ENCODE peak calls at places on chromosomes 12 and 14, in eight cellular contexts. One of them, this sample, is unnamed.

GRCh38 chr12:23771230-23771949 is 178.1 kb downstream of the SOX5 start:
- DNase-seq in transverse colon: no peak
- DNase-seq in HCT116: no peak
- DNase-seq in endothelial cell of umbilical vein: no peak
- DNase-seq in vagina: no peak
- DNase-seq in breast epithelium: no peak
- DNase-seq in stomach: no peak
- DNase-seq in spleen: no peak
- DNase-seq in this sample: no peak

GRCh38 chr14:100604126-100604501 is 16.9 kb upstream of the BEGAIN start:
- DNase-seq in transverse colon: peak
- DNase-seq in HCT116: no peak
- DNase-seq in endothelial cell of umbilical vein: no peak
- DNase-seq in vagina: no peak
- DNase-seq in breast epithelium: no peak
- DNase-seq in stomach: no peak
- DNase-seq in spleen: no peak
- DNase-seq in this sample: no peak

GRCh38 chr12:14567311-14568195 is at the start of gene PLBD1:
- DNase-seq in transverse colon: peak
- DNase-seq in HCT116: no peak
- DNase-seq in endothelial cell of umbilical vein: peak
- DNase-seq in vagina: no peak
- DNase-seq in breast epithelium: peak
- DNase-seq in stomach: peak
- DNase-seq in spleen: peak
- DNase-seq in this sample: peak

GRCh38 chr12:70365648-70366518 is at the start of gene KCNMB4:
- DNase-seq in transverse colon: peak
- DNase-seq in HCT116: no peak
- DNase-seq in endothelial cell of umbilical vein: peak
- DNase-seq in vagina: no peak
- DNase-seq in breast epithelium: peak
- DNase-seq in stomach: peak
- DNase-seq in spleen: peak
- DNase-seq in this sample: peak

GRCh38 chr14:100375273-100375962 is 52.3 kb downstream of the SLC25A47 start:
- DNase-seq in transverse colon: peak
- DNase-seq in HCT116: peak
- DNase-seq in endothelial cell of umbilical vein: peak
- DNase-seq in vagina: no peak
- DNase-seq in breast epithelium: no peak
- DNase-seq in stomach: peak
- DNase-seq in spleen: peak
- DNase-seq in this sample: peak

GRCh38 chr12:51759695-51760094 is 88.8 kb downstream of the FIGNL2 start:
- DNase-seq in transverse colon: no peak
- DNase-seq in HCT116: no peak
- DNase-seq in endothelial cell of umbilical vein: no peak
- DNase-seq in vagina: no peak
- DNase-seq in breast epithelium: no peak
- DNase-seq in stomach: no peak
- DNase-seq in spleen: no peak
- DNase-seq in this sample: no peak

GRCh38 chr14:97380539-97380941 is 583.4 kb downstream of the VRK1 start:
- DNase-seq in transverse colon: no peak
- DNase-seq in HCT116: peak
- DNase-seq in endothelial cell of umbilical vein: no peak
- DNase-seq in vagina: no peak
- DNase-seq in breast epithelium: no peak
- DNase-seq in stomach: no peak
- DNase-seq in spleen: no peak
- DNase-seq in this sample: no peak

GRCh38 chr12:87280356-87280755 is 748.8 kb downstream of the C12orf50 start:
- DNase-seq in transverse colon: no peak
- DNase-seq in HCT116: no peak
- DNase-seq in endothelial cell of umbilical vein: no peak
- DNase-seq in vagina: no peak
- DNase-seq in breast epithelium: no peak
- DNase-seq in stomach: no peak
- DNase-seq in spleen: no peak
- DNase-seq in this sample: no peak

GRCh38 chr14:88225721-88226120 is 97.3 kb downstream of the KCNK10 start:
- DNase-seq in transverse colon: no peak
- DNase-seq in HCT116: no peak
- DNase-seq in endothelial cell of umbilical vein: no peak
- DNase-seq in vagina: no peak
- DNase-seq in breast epithelium: no peak
- DNase-seq in stomach: no peak
- DNase-seq in spleen: no peak
- DNase-seq in this sample: no peak

GRCh38 chr14:34113051-34113511 is 162.2 kb upstream of the EGLN3 start:
- DNase-seq in transverse colon: no peak
- DNase-seq in HCT116: no peak
- DNase-seq in endothelial cell of umbilical vein: no peak
- DNase-seq in vagina: no peak
- DNase-seq in breast epithelium: no peak
- DNase-seq in stomach: no peak
- DNase-seq in spleen: no peak
- DNase-seq in this sample: no peak

GRCh38 chr12:105555556-105555973 is 225.1 kb downstream of the C12orf75 start:
- DNase-seq in transverse colon: no peak
- DNase-seq in HCT116: no peak
- DNase-seq in endothelial cell of umbilical vein: peak
- DNase-seq in vagina: no peak
- DNase-seq in breast epithelium: no peak
- DNase-seq in stomach: no peak
- DNase-seq in spleen: no peak
- DNase-seq in this sample: no peak

GRCh38 chr14:99884834-99885648 is 91.8 kb downstream of the EML1 start:
- DNase-seq in transverse colon: no peak
- DNase-seq in HCT116: peak
- DNase-seq in endothelial cell of umbilical vein: peak
- DNase-seq in vagina: no peak
- DNase-seq in breast epithelium: no peak
- DNase-seq in stomach: no peak
- DNase-seq in spleen: no peak
- DNase-seq in this sample: no peak

GRCh38 chr14:99831915-99832314 is 38.7 kb downstream of the EML1 start:
- DNase-seq in transverse colon: no peak
- DNase-seq in HCT116: no peak
- DNase-seq in endothelial cell of umbilical vein: no peak
- DNase-seq in vagina: no peak
- DNase-seq in breast epithelium: no peak
- DNase-seq in stomach: no peak
- DNase-seq in spleen: no peak
- DNase-seq in this sample: no peak

GRCh38 chr14:58533417-58533816 is 104.3 kb upstream of the DACT1 start:
- DNase-seq in transverse colon: no peak
- DNase-seq in HCT116: no peak
- DNase-seq in endothelial cell of umbilical vein: peak
- DNase-seq in vagina: no peak
- DNase-seq in breast epithelium: no peak
- DNase-seq in stomach: no peak
- DNase-seq in spleen: no peak
- DNase-seq in this sample: no peak

GRCh38 chr14:99951085-99951484 is 114.1 kb upstream of the EVL start:
- DNase-seq in transverse colon: no peak
- DNase-seq in HCT116: no peak
- DNase-seq in endothelial cell of umbilical vein: no peak
- DNase-seq in vagina: no peak
- DNase-seq in breast epithelium: no peak
- DNase-seq in stomach: no peak
- DNase-seq in spleen: no peak
- DNase-seq in this sample: peak

GRCh38 chr12:12977231-12977630 is 22.8 kb downstream of the HEBP1 start:
- DNase-seq in transverse colon: no peak
- DNase-seq in HCT116: no peak
- DNase-seq in endothelial cell of umbilical vein: no peak
- DNase-seq in vagina: no peak
- DNase-seq in breast epithelium: no peak
- DNase-seq in stomach: no peak
- DNase-seq in spleen: no peak
- DNase-seq in this sample: no peak

GRCh38 chr14:69573205-69573840 is 1.3 kb downstream of the CCDC177 start:
- DNase-seq in transverse colon: no peak
- DNase-seq in HCT116: no peak
- DNase-seq in endothelial cell of umbilical vein: no peak
- DNase-seq in vagina: no peak
- DNase-seq in breast epithelium: no peak
- DNase-seq in stomach: no peak
- DNase-seq in spleen: no peak
- DNase-seq in this sample: peak

DNA sequence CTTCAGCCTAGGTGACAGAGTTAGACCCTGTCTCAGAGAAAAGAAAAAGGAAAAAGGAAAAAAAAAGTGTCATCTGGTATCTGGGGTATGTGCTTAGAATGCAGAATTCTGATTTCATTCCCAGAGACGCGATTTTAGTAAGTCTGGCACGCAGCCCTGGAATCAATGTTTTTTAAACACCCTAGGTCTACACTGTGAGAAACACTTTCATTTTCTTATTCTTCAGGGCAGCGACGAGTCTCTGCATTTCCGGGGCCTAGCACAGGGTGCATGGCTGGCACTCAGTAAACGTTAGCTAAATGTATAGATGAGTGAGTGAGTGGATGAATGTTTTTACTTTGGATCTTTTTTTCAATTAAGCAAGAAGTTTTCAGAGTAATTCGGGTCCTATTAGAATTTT is 243.7 kb upstream of the PWP1 start:
- DNase-seq in transverse colon: no peak
- DNase-seq in HCT116: no peak
- DNase-seq in endothelial cell of umbilical vein: no peak
- DNase-seq in vagina: no peak
- DNase-seq in breast epithelium: no peak
- DNase-seq in stomach: no peak
- DNase-seq in spleen: peak
- DNase-seq in this sample: no peak
- TF ChIP-seq POLR2AphosphoS5 in transverse colon: no peak
- TF ChIP-seq POLR2AphosphoS5 in HCT116: no peak
- TF ChIP-seq POLR2AphosphoS5 in endothelial cell of umbilical vein: no peak
- TF ChIP-seq POLR2AphosphoS5 in vagina: no peak
- TF ChIP-seq POLR2AphosphoS5 in breast epithelium: no peak
- TF ChIP-seq POLR2AphosphoS5 in stomach: no peak
- TF ChIP-seq POLR2AphosphoS5 in spleen: no peak
- TF ChIP-seq POLR2AphosphoS5 in this sample: no peak

GRCh38 chr14:102975662-102976061 is 53.2 kb downstream of the AMN start:
- DNase-seq in transverse colon: no peak
- DNase-seq in HCT116: no peak
- DNase-seq in endothelial cell of umbilical vein: no peak
- DNase-seq in vagina: no peak
- DNase-seq in breast epithelium: no peak
- DNase-seq in stomach: no peak
- DNase-seq in spleen: peak
- DNase-seq in this sample: no peak
- TF ChIP-seq CTCF in transverse colon: no peak
- TF ChIP-seq CTCF in HCT116: no peak
- TF ChIP-seq CTCF in endothelial cell of umbilical vein: no peak
- TF ChIP-seq CTCF in vagina: no peak
- TF ChIP-seq CTCF in breast epithelium: no peak
- TF ChIP-seq CTCF in stomach: no peak
- TF ChIP-seq CTCF in spleen: no peak
- TF ChIP-seq CTCF in this sample: no peak

GRCh38 chr12:56164345-56164729 is 6.2 kb downstream of the MYL6 start:
- DNase-seq in transverse colon: no peak
- DNase-seq in HCT116: no peak
- DNase-seq in endothelial cell of umbilical vein: no peak
- DNase-seq in vagina: no peak
- DNase-seq in breast epithelium: no peak
- DNase-seq in stomach: no peak
- DNase-seq in spleen: no peak
- DNase-seq in this sample: no peak

GRCh38 chr12:56160894-56161667 is 2.9 kb downstream of the MYL6 start:
- DNase-seq in transverse colon: no peak
- DNase-seq in HCT116: no peak
- DNase-seq in endothelial cell of umbilical vein: no peak
- DNase-seq in vagina: no peak
- DNase-seq in breast epithelium: no peak
- DNase-seq in stomach: no peak
- DNase-seq in spleen: no peak
- DNase-seq in this sample: no peak

GRCh38 chr12:56163533-56164344 is 5.6 kb downstream of the MYL6 start:
- DNase-seq in transverse colon: no peak
- DNase-seq in HCT116: no peak
- DNase-seq in endothelial cell of umbilical vein: no peak
- DNase-seq in vagina: no peak
- DNase-seq in breast epithelium: no peak
- DNase-seq in stomach: no peak
- DNase-seq in spleen: no peak
- DNase-seq in this sample: no peak

GRCh38 chr12:56161677-56162351 is 3.7 kb downstream of the MYL6 start:
- DNase-seq in transverse colon: no peak
- DNase-seq in HCT116: no peak
- DNase-seq in endothelial cell of umbilical vein: no peak
- DNase-seq in vagina: no peak
- DNase-seq in breast epithelium: no peak
- DNase-seq in stomach: no peak
- DNase-seq in spleen: no peak
- DNase-seq in this sample: no peak

DNA sequence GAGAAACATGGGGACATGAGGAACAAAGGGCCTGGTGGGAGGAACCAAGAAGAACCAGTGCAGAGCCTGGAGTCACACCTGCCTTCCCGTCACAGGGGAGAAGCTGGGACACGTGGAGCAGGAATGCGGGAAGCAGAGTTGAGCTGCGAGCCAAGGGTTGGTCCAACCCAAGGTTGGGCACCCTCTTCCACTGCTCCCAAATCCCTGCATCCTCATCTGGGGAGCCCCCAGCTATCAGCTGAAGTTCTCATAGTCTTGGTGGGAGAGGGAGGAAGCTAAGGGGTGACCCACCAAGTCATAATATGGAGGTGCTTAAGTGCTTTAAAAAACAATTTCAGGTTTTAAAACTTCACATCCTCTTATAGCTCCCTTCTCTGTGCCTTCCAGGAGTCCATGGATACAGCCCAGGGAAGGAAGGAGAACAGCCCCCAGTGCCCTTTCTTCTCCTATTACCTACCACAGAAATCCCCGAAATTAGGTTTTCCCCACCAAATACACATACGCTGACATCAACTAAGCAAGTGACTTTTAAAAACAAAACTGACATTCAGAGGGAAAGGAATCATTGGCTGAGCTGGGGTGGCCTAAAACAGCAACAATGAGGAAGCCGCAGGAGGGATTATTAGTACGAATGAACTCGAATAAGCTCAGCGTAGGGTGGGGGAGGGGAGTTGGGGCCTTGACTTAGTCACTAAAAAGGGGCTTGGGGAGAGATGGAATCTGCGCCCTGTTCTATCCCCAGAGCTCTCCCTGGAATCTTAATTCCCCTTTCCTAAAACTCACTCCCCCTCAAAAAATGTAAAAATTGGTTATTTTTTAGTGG is 4.5 kb downstream of the MYL6 start:
- DNase-seq in transverse colon: no peak
- DNase-seq in HCT116: no peak
- DNase-seq in endothelial cell of umbilical vein: no peak
- DNase-seq in vagina: no peak
- DNase-seq in breast epithelium: no peak
- DNase-seq in stomach: no peak
- DNase-seq in spleen: no peak
- DNase-seq in this sample: no peak
- TF ChIP-seq POLR2A in transverse colon: peak
- TF ChIP-seq POLR2A in HCT116: no peak
- TF ChIP-seq POLR2A in endothelial cell of umbilical vein: peak
- TF ChIP-seq POLR2A in vagina: no peak
- TF ChIP-seq POLR2A in breast epithelium: no peak
- TF ChIP-seq POLR2A in stomach: no peak
- TF ChIP-seq POLR2A in spleen: no peak
- TF ChIP-seq POLR2A in this sample: peak

GRCh38 chr14:82387699-82388098 is 854.0 kb upstream of the SEL1L start:
- DNase-seq in transverse colon: no peak
- DNase-seq in HCT116: no peak
- DNase-seq in endothelial cell of umbilical vein: no peak
- DNase-seq in vagina: no peak
- DNase-seq in breast epithelium: no peak
- DNase-seq in stomach: peak
- DNase-seq in spleen: no peak
- DNase-seq in this sample: no peak
- TF ChIP-seq POLR2AphosphoS5 in transverse colon: no peak
- TF ChIP-seq POLR2AphosphoS5 in HCT116: no peak
- TF ChIP-seq POLR2AphosphoS5 in endothelial cell of umbilical vein: no peak
- TF ChIP-seq POLR2AphosphoS5 in vagina: no peak
- TF ChIP-seq POLR2AphosphoS5 in breast epithelium: no peak
- TF ChIP-seq POLR2AphosphoS5 in stomach: peak
- TF ChIP-seq POLR2AphosphoS5 in spleen: no peak
- TF ChIP-seq POLR2AphosphoS5 in this sample: no peak

This sample was measured in upper lobe of left lung.